ENCODE peak calls at places on chromosomes 6 and 20, in six cellular contexts. One of them, this sample, is unnamed.

GRCh38 chr6:104984831-104985230 is 27.9 kb downstream of the LIN28B start:
- DNase-seq in A549: no peak
- DNase-seq in ELF-1: no peak
- DNase-seq in activated T-cell treated with anti-CD3 and anti-CD28 coated beads, Interleukin-2, amount 50 U/mL, for 4 hours: no peak
- DNase-seq in NCI-H1417: no peak
- DNase-seq in left ventricle myocardium inferior: no peak
- DNase-seq in this sample: no peak

GRCh38 chr6:3905853-3906190 is 56.6 kb downstream of the FAM50B start:
- DNase-seq in A549: no peak
- DNase-seq in ELF-1: peak; percentile 44
- DNase-seq in activated T-cell treated with anti-CD3 and anti-CD28 coated beads, Interleukin-2, amount 50 U/mL, for 4 hours: no peak
- DNase-seq in NCI-H1417: no peak
- DNase-seq in left ventricle myocardium inferior: no peak
- DNase-seq in this sample: no peak

GRCh38 chr20:61595216-61595615 is 343.2 kb downstream of the CDH4 start:
- DNase-seq in A549: no peak
- DNase-seq in ELF-1: no peak
- DNase-seq in activated T-cell treated with anti-CD3 and anti-CD28 coated beads, Interleukin-2, amount 50 U/mL, for 4 hours: no peak
- DNase-seq in NCI-H1417: no peak
- DNase-seq in left ventricle myocardium inferior: no peak
- DNase-seq in this sample: no peak

GRCh38 chr6:48766349-48766748 is 655.4 kb upstream of the PTCHD4 start:
- DNase-seq in A549: no peak
- DNase-seq in ELF-1: no peak
- DNase-seq in activated T-cell treated with anti-CD3 and anti-CD28 coated beads, Interleukin-2, amount 50 U/mL, for 4 hours: no peak
- DNase-seq in NCI-H1417: no peak
- DNase-seq in left ventricle myocardium inferior: no peak
- DNase-seq in this sample: no peak

GRCh38 chr20:36474563-36474962 is 66.8 kb upstream of the MYL9 start:
- DNase-seq in A549: no peak
- DNase-seq in ELF-1: no peak
- DNase-seq in activated T-cell treated with anti-CD3 and anti-CD28 coated beads, Interleukin-2, amount 50 U/mL, for 4 hours: no peak
- DNase-seq in NCI-H1417: no peak
- DNase-seq in left ventricle myocardium inferior: no peak
- DNase-seq in this sample: no peak

GRCh38 chr6:77620290-77620882 is 32.5 kb upstream of the MEI4 start:
- DNase-seq in A549: no peak
- DNase-seq in ELF-1: no peak
- DNase-seq in activated T-cell treated with anti-CD3 and anti-CD28 coated beads, Interleukin-2, amount 50 U/mL, for 4 hours: no peak
- DNase-seq in NCI-H1417: no peak
- DNase-seq in left ventricle myocardium inferior: no peak
- DNase-seq in this sample: peak; percentile 48

GRCh38 chr20:53698321-53698978 is 104.8 kb upstream of the ZNF217 start:
- DNase-seq in A549: no peak
- DNase-seq in ELF-1: no peak
- DNase-seq in activated T-cell treated with anti-CD3 and anti-CD28 coated beads, Interleukin-2, amount 50 U/mL, for 4 hours: no peak
- DNase-seq in NCI-H1417: no peak
- DNase-seq in left ventricle myocardium inferior: no peak
- DNase-seq in this sample: no peak

GRCh38 chr6:9028086-9028485 is 592.7 kb upstream of the SLC35B3 start:
- DNase-seq in A549: no peak
- DNase-seq in ELF-1: no peak
- DNase-seq in activated T-cell treated with anti-CD3 and anti-CD28 coated beads, Interleukin-2, amount 50 U/mL, for 4 hours: no peak
- DNase-seq in NCI-H1417: no peak
- DNase-seq in left ventricle myocardium inferior: no peak
- DNase-seq in this sample: no peak

GRCh38 chr20:10201321-10201870 is 17.2 kb upstream of the SNAP25 start:
- DNase-seq in A549: no peak
- DNase-seq in ELF-1: no peak
- DNase-seq in activated T-cell treated with anti-CD3 and anti-CD28 coated beads, Interleukin-2, amount 50 U/mL, for 4 hours: no peak
- DNase-seq in NCI-H1417: no peak
- DNase-seq in left ventricle myocardium inferior: no peak
- DNase-seq in this sample: no peak

GRCh38 chr6:66962082-66962481 is 1255.1 kb upstream of the EYS start:
- DNase-seq in A549: no peak
- DNase-seq in ELF-1: no peak
- DNase-seq in activated T-cell treated with anti-CD3 and anti-CD28 coated beads, Interleukin-2, amount 50 U/mL, for 4 hours: no peak
- DNase-seq in NCI-H1417: no peak
- DNase-seq in left ventricle myocardium inferior: no peak
- DNase-seq in this sample: no peak